ENCODE peak calls at places on chromosomes 4 and X, in five cellular contexts. A is ovary, Q is HCT116, L is sigmoid colon, N is heart left ventricle. V is an unnamed sample.

GRCh38 chrX:153901753-153902140 is 2.7 kb upstream of the AVPR2 start:
- DNase-seq in Q (no peak), N (no peak), A (no peak), L (no peak), V (no peak)

GRCh38 chrX:150446151-150446550 is 83.0 kb downstream of the MAMLD1 start:
- DNase-seq in L (no peak), N (no peak), Q (no peak), A (no peak), V (peak; percentile 34)

GRCh38 chrX:44970709-44971108 is 97.7 kb downstream of the KDM6A start:
- DNase-seq in L (no peak), A (no peak), Q (no peak), N (no peak), V (no peak)

GRCh38 chrX:16250296-16250695 is 83.0 kb downstream of the MAGEB17 start:
- DNase-seq in N (no peak), L (no peak), A (no peak), Q (no peak), V (peak; percentile 3)

GRCh38 chrX:47358387-47359065 is 11.9 kb upstream of the ZNF157 start:
- DNase-seq in Q (no peak), N (no peak), A (no peak), L (no peak), V (peak; percentile 6)

GRCh38 chr4:41533685-41534084 is 4.3 kb upstream of the LIMCH1 start:
- DNase-seq in Q (no peak), A (no peak), N (no peak), L (no peak), V (no peak)

GRCh38 chr4:170091069-170091696 is 1.4 kb upstream of the AADAT start:
- DNase-seq in L (no peak), Q (no peak), A (no peak), N (peak; percentile 67), V (no peak)

GRCh38 chr4:122152699-122153328 is 683 bp downstream of the BLTP1 start:
- DNase-seq in A (no peak), N (peak; percentile 68), L (peak; percentile 68), Q (no peak), V (peak; percentile 38)

GRCh38 chr4:123743821-123744220 is 347.2 kb downstream of the SPRY1 start:
- DNase-seq in Q (no peak), A (no peak), N (no peak), L (no peak), V (peak; percentile 22)

GRCh38 chr4:123748806-123749205 is 352.2 kb downstream of the SPRY1 start:
- DNase-seq in L (no peak), A (no peak), N (no peak), Q (no peak), V (peak; percentile 39)

GRCh38 chr4:123746981-123747380 is 350.4 kb downstream of the SPRY1 start:
- DNase-seq in N (no peak), L (no peak), Q (no peak), A (no peak), V (peak; percentile 53)

GRCh38 chr4:123741906-123742305 is 345.3 kb downstream of the SPRY1 start:
- DNase-seq in N (no peak), A (no peak), Q (no peak), L (no peak), V (peak; percentile 82)

DNA sequence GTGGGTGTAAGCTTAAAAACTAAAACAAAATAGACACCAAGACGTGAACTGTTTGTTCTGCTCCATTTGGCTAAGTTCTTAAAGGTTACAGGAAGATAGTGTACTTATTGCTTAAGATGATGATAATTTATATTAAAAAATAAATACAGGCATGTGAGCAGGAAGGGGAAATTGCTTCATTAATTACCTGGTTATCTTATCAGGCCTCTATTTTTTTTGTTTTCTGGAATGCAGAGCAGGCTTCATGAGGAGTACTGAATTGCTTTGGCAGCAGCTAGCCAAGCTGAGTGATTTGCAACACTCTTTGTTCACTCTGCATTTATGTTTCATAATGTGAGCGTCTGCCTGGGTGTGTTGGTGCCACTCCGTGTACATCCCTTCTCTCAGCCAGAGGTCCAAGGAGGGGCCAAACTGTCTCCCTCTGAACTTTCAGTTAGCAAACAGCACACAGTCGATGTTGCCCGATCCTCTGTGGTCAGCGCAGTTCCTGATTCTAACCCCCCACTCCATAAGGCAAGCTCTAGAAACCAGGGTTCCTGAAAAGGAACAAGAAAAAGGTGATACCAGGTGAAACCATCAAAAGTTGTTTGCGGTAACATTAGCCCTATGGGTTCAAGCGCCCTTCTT is 348.2 kb downstream of the SPRY1 start:
- DNase-seq in A (peak; percentile 50), L (peak; percentile 65), N (no peak), Q (no peak), V (peak; percentile 96)
- H3K4me3 ChIP-seq in A (no peak overlapping the region), L (no peak overlapping the region), N (no peak overlapping the region), Q (no peak overlapping the region), V (no peak overlapping the region)

GRCh38 chr4:71907782-71908181 is 123.9 kb upstream of the GC start:
- DNase-seq in A (no peak), L (no peak), Q (no peak), N (no peak), V (no peak)
- TF ChIP-seq CTCF in A (no peak), L (no peak), Q (no peak), N (no peak), V (no peak)

GRCh38 chrX:114582698-114583395 is 1.0 kb upstream of the HTR2C start:
- DNase-seq in A (no peak), Q (no peak), N (no peak), L (no peak), V (no peak)
- H3K4me3 ChIP-seq in A (no peak overlapping the region), Q (no peak overlapping the region), N (no peak overlapping the region), L (no peak overlapping the region), V (no peak overlapping the region)

GRCh38 chr4:121070696-121071639 is 1.4 kb downstream of the NDNF start:
- DNase-seq in A (peak; percentile 58), L (peak; percentile 78), N (peak; percentile 72), Q (no peak), V (peak; percentile 62)
- TF ChIP-seq CTCF in A (peak; percentile 9), L (peak; percentile 29), N (peak; percentile 25), Q (no peak), V (peak; percentile 55)

GRCh38 chr4:38510201-38510600 is 153.8 kb upstream of the KLF3 start:
- DNase-seq in N (no peak), Q (no peak), L (no peak), A (no peak), V (no peak)

GRCh38 chr4:38511702-38512101 is 152.3 kb upstream of the KLF3 start:
- DNase-seq in Q (no peak), L (no peak), N (no peak), A (no peak), V (no peak)

GRCh38 chr4:38516194-38516593 is 147.8 kb upstream of the KLF3 start:
- DNase-seq in N (no peak), A (no peak), Q (no peak), L (no peak), V (no peak)

GRCh38 chr4:38512840-38513239 is 151.2 kb upstream of the KLF3 start:
- DNase-seq in L (no peak), Q (no peak), A (no peak), N (no peak), V (no peak)

DNA sequence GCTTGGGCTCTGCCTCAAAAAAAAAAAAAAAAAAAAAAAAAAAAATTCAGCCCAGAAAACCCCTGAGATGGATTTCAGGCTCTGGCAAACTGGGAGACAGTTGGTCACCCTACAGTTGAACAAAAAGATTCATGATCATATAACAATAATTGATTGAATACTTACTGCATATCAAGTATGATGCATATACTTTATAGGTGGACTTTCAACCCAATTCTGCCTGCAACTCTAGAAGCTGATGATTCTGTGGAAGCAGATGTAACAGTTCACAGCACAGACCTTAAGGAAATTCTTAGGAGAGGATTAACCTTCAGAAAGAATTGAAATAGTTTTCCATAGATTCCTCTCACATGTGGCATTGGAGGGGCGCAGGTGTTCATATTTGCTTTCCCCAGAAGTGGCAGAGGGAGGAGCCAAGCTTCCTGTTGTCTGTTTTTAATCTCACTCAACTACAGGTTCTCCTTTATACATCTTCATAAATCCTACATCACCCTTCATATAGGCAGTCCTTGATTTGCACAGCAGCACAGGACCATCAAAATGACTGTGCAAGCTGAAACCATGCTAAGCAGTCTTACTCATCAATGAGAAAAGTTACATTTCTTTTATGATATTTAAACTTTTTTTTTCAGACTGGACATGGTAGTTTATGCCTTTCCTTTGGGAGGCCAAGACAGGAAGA is 149.4 kb upstream of the KLF3 start:
- DNase-seq in L (no peak), A (no peak), N (no peak), Q (no peak), V (no peak)
- H3K4me3 ChIP-seq in L (no peak overlapping the region), A (no peak overlapping the region), N (no peak overlapping the region), Q (no peak overlapping the region), V (no peak overlapping the region)